ENCODE peak calls at places on chromosome 15, in six cellular contexts. U is lung, F is psoas muscle, V is cardiac muscle cell, I is astrocyte of the spinal cord, L is IMR-90. O is an unnamed sample.

GRCh38 chr15:39205506-39206371 is 375.1 kb upstream of the THBS1 start:
- DNase-seq in U (no peak), F (no peak), I (no peak), V (no peak), L (no peak), O (no peak)

GRCh38 chr15:48330045-48330840 is 986 bp upstream of the DUT start:
- DNase-seq in U (no peak), F (no peak), I (peak), L (peak), V (peak), O (no peak)

GRCh38 chr15:64009798-64010241 is 36.5 kb downstream of the DAPK2 start:
- DNase-seq in U (no peak), L (peak), V (no peak), I (peak), F (no peak), O (peak)

GRCh38 chr15:57582080-57582479 is 9.6 kb upstream of the MYZAP start:
- DNase-seq in L (no peak), I (no peak), U (no peak), F (no peak), V (no peak), O (no peak)

GRCh38 chr15:40283615-40284306 is 897 bp upstream of the ANKRD63 start:
- DNase-seq in V (no peak), F (no peak), I (no peak), L (no peak), U (no peak), O (no peak)

GRCh38 chr15:48695088-48695834 is 49.8 kb upstream of the FBN1 start:
- DNase-seq in L (peak), U (no peak), I (peak), F (no peak), V (no peak), O (peak)

GRCh38 chr15:98076021-98076816 is 115.7 kb downstream of the ARRDC4 start:
- DNase-seq in V (peak), L (no peak), I (no peak), U (no peak), F (peak), O (no peak)

GRCh38 chr15:29670945-29671307 is 151.3 kb downstream of the TJP1 start:
- DNase-seq in I (peak), U (peak), F (no peak), V (no peak), L (peak), O (peak)

GRCh38 chr15:58628206-58629057 is 121.1 kb downstream of the ADAM10 start:
- DNase-seq in F (no peak), V (no peak), I (peak), L (no peak), U (no peak), O (no peak)

GRCh38 chr15:45550436-45550835 is 27.9 kb upstream of the SLC30A4 start:
- DNase-seq in V (no peak), L (peak), U (no peak), I (peak), F (no peak), O (peak)

GRCh38 chr15:52331490-52332240 is 36.1 kb upstream of the MYO5C start:
- DNase-seq in I (peak), L (peak), U (no peak), V (peak), F (no peak), O (peak)

GRCh38 chr15:66145242-66146182 is 108.0 kb downstream of the MEGF11 start:
- DNase-seq in U (no peak), F (no peak), V (no peak), L (no peak), I (no peak), O (no peak)

GRCh38 chr15:45376300-45376928 is 1.9 kb downstream of the GATM start:
- DNase-seq in L (no peak), U (no peak), V (no peak), F (no peak), I (no peak), O (no peak)

GRCh38 chr15:40061212-40061901 is 22.4 kb upstream of the SRP14 start:
- DNase-seq in F (no peak), L (no peak), U (no peak), V (no peak), I (no peak), O (no peak)

GRCh38 chr15:65388306-65389080 is 10.7 kb upstream of the IGDCC3 start:
- DNase-seq in F (no peak), V (no peak), I (no peak), U (no peak), L (no peak), O (no peak)

GRCh38 chr15:30984118-30984517 is 7.3 kb downstream of the MTMR10 start:
- DNase-seq in L (no peak), V (peak), U (no peak), F (no peak), I (no peak), O (no peak)

GRCh38 chr15:30990036-30990435 is 1.4 kb downstream of the MTMR10 start:
- DNase-seq in U (no peak), V (no peak), I (no peak), L (no peak), F (no peak), O (peak)

GRCh38 chr15:30979457-30979856 is 12.0 kb downstream of the MTMR10 start:
- DNase-seq in L (no peak), I (no peak), U (no peak), V (no peak), F (no peak), O (no peak)

GRCh38 chr15:30985081-30985531 is 6.3 kb downstream of the MTMR10 start:
- DNase-seq in L (peak), U (no peak), I (peak), F (no peak), V (no peak), O (peak)

DNA sequence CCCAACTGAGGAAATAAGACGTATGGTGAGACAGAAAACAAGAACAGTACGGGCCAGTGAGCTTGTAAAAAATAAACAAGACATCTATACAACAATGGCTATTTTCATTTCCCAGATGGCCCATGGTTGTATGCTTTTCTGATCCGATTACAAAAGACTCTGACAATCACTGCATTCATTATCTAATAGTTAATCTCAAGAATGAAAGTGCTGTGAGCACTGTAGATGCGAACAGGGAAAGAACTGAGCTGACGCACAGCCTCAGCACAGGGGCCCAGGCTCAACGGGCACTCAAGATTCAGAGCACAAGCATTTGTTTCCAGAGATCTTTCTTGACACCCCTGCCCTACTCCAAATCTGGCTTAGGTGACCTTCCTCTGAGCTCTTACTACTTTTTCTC is 6.9 kb downstream of the MTMR10 start:
- DNase-seq in U (no peak), L (no peak), F (no peak), V (no peak), I (no peak), O (no peak)
- H3K4me3 ChIP-seq in U (no peak), L (no peak), F (peak), V (no peak), I (no peak), O (no peak)

DNA sequence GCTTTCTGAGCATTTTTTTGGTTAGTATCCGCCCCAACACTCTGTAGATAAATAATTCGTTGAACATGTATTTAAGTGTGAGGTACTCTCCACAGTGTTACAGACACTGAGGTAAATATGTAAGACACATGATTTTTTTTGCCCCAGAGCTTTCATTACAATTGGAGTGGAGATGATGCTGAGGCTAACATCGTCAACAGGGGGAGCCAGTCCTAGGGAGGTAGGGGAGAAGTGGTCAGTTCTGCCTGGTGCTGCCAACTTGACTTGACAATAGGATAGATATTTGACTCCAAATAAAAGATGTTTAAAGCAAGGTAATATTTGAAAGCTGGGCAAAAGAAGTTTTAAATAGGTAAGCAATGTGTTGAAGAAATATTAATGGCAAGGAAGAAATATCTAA is 295.7 kb downstream of the UNC13C start:
- DNase-seq in V (peak), F (no peak), I (no peak), L (no peak), U (no peak), O (no peak)
- TF ChIP-seq CTCF in V (no peak), F (no peak), I (no peak), L (no peak), U (no peak), O (no peak)

DNA sequence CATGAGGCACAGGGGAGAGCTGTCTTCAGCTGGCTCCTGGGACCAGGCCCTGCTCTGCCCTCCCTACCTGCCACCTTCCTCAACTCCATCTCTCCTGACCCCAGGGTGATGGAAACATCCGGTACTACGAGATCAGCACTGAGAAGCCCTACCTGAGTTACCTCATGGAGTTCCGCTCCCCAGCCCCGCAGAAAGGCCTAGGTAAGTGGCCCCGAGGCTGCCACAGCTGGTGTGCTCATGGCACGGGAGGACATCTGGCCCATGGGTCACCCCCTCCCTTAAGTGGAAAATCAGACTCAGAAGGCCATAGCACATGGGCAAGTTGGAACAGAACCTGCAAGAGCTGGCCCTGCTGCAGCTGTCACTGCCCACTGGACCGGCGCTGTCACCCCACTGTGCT is 105.6 kb downstream of the ANP32A start:
- DNase-seq in U (no peak), I (no peak), L (no peak), F (no peak), V (no peak), O (no peak)
- H3K4me3 ChIP-seq in U (no peak), I (no peak), L (no peak), F (no peak), V (no peak), O (no peak)

DNA sequence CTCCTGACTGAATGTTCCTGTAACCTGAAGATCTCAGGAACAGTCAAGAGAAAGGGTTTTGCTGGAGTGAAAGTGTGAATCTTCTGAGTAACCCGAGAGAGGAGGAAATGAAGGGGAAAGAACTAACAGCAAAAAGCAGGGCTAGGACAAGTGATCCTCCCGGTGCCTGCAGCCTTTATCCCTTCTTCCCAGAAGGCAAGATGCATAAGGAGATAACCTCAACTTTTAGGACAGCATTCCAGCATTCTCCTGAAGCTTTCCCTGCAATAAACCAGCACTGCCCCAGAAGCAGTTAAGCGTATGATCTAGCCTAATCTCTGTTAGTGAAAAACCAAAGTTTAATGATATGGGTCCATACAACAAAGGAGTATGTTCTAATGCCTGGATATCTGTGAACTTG is 298.8 kb downstream of the MEX3B start:
- DNase-seq in F (no peak), L (no peak), U (no peak), I (no peak), V (no peak), O (no peak)
- TF ChIP-seq CTCF in F (no peak), L (no peak), U (no peak), I (no peak), V (no peak), O (no peak)

GRCh38 chr15:36591534-36592411 is 12.3 kb downstream of the CDIN1 start:
- DNase-seq in F (no peak), V (no peak), L (no peak), I (peak), U (no peak), O (peak)

GRCh38 chr15:36590838-36591237 is 11.4 kb downstream of the CDIN1 start:
- DNase-seq in F (no peak), V (no peak), L (peak), U (no peak), I (peak), O (peak)

GRCh38 chr15:36594556-36595090 is 15.2 kb downstream of the CDIN1 start:
- DNase-seq in F (no peak), U (no peak), I (no peak), V (no peak), L (no peak), O (no peak)

GRCh38 chr15:36585774-36586173 is 6.3 kb downstream of the CDIN1 start:
- DNase-seq in F (no peak), L (no peak), V (no peak), U (no peak), I (no peak), O (no peak)

DNA sequence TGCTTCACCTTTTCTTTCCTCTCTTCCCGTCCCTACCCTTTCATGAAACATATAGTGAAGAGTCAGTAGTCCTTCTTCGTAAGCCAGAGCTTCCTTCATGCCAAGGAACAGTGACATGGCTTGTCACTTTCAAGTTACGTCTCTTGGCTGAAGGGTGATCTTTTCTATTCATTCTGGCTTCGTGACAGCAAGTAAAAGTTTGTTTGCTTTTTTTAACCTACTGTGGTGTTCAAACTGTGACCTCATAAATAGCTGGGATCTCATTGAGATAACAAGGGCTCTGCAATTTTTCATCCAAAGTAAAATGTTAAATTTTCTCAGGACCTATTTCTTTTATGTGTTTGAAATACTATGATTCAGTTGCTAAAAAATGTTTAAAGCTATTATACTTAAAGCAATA is 10.5 kb downstream of the CDIN1 start:
- DNase-seq in V (no peak), U (no peak), L (peak), I (peak), F (no peak), O (peak)
- H3K4me3 ChIP-seq in V (no peak), U (no peak), L (no peak), I (no peak), F (peak), O (no peak)

GRCh38 chr15:34719051-34719882 is 35.5 kb downstream of the GJD2 start:
- DNase-seq in U (no peak), F (no peak), L (no peak), V (no peak), I (no peak), O (no peak)

GRCh38 chr15:34721157-34721801 is 33.5 kb downstream of the GJD2 start:
- DNase-seq in I (no peak), F (no peak), U (no peak), V (no peak), L (no peak), O (no peak)

GRCh38 chr15:34724486-34724885 is 30.3 kb downstream of the GJD2 start:
- DNase-seq in F (no peak), V (no peak), I (no peak), U (no peak), L (no peak), O (no peak)

GRCh38 chr15:34719883-34720148 is 35.0 kb downstream of the GJD2 start:
- DNase-seq in F (no peak), L (no peak), I (no peak), V (no peak), U (no peak), O (no peak)

GRCh38 chr15:34721802-34722795 is 32.7 kb downstream of the GJD2 start:
- DNase-seq in V (peak), U (no peak), L (peak), F (peak), I (peak), O (peak)
- TF ChIP-seq CTCF in V (peak), U (no peak), L (no peak), F (no peak), I (no peak), O (peak)

GRCh38 chr15:68228971-68229385 is 550 bp downstream of the CLN6 start:
- DNase-seq in I (no peak), F (no peak), L (peak), V (no peak), U (no peak), O (no peak)
- H3K4me3 ChIP-seq in I (peak), F (peak), L (peak), V (peak), U (peak), O (peak)

DNA sequence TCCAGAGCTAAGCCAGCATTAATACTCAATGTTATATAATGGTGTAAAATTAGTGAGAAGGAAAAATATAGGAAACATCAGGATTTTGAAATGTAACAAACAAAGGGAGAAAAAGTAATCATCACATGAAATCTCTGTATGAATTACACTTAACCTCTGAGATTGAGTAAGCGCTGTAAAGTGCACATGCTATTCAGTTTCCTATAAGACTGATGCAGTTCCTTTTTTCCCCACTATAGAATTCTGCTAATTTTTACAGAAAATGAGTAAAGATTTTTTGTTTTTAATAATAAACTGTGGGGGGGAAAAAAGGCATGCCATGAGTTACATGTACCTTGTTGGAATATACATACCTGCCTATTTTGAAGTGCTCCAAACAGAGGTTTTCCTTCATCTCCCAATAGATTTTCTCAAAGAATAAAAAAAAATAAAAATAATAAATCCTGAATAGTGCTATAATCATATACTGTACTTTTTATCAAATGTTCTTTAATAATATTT is 64.0 kb upstream of the TTBK2 start:
- DNase-seq in F (no peak), L (no peak), U (no peak), I (no peak), V (no peak), O (no peak)
- TF ChIP-seq CTCF in F (no peak), L (no peak), U (no peak), I (no peak), V (no peak), O (no peak)

DNA sequence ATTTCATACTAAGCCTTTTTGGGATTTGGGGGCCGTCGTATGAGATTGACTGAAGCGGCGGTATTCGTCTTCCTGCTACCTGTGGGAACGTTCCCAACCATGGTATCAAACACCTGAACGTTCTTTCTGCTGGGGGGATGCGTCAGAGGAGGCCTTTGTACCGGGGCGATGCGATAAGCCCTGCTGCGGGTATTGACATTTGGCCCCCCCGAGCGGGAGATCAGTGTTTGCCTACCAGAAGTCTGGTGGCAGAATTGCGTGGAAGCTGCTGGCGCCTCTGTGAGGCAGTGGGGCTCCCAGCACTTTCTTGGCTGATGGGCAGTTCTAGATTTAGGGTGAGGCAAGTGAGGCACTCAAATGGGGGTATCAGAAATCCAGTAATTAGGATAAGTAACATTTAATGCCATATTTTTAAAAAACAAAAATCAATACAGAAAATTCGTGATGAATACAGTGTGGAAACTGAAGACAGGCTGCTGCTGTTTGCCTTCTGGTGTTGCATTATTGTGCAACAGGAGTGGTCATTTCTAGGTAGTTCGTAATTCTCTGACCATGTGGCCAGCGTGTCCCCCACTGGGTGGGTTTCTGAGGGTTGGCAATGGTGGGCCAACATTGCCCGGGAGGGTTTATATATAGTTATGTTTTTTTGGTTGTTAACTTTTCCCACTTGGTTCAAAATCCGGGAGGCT is 12.7 kb downstream of the TRPM1 start:
- DNase-seq in I (no peak), U (no peak), F (no peak), V (no peak), L (no peak), O (no peak)
- H3K4me3 ChIP-seq in I (no peak), U (no peak), F (no peak), V (no peak), L (no peak), O (no peak)

GRCh38 chr15:56456229-56456628 is 8.7 kb downstream of the MNS1 start:
- DNase-seq in I (no peak), L (no peak), F (no peak), U (no peak), V (no peak), O (no peak)

GRCh38 chr15:56459096-56459495 is 5.8 kb downstream of the MNS1 start:
- DNase-seq in U (no peak), F (no peak), I (no peak), V (no peak), L (no peak), O (no peak)

GRCh38 chr15:56460947-56461346 is 4.0 kb downstream of the MNS1 start:
- DNase-seq in V (no peak), F (no peak), U (no peak), L (no peak), I (no peak), O (no peak)

GRCh38 chr15:56464893-56465520 is at the start of gene MNS1:
- DNase-seq in U (peak), L (peak), I (peak), V (peak), F (peak), O (peak)

GRCh38 chr15:56460046-56460445 is 4.9 kb downstream of the MNS1 start:
- DNase-seq in I (no peak), U (no peak), L (peak), V (no peak), F (no peak), O (no peak)
- TF ChIP-seq CTCF in I (no peak), U (no peak), L (no peak), V (no peak), F (no peak), O (no peak)

O was measured in foreskin fibroblast.